ENCODE peak calls at places on chromosomes 12 and 14, in eight cellular contexts. Z, X, G, F, H, T, V and C are unnamed samples.

GRCh38 chr12:93908846-93909592 is 231.8 kb downstream of the CRADD start:
- DNase-seq in Z (no peak), X (no peak), G (peak), F (no peak), H (no peak), T (no peak), V (no peak), C (no peak)

GRCh38 chr12:6684609-6685008 is 4.6 kb downstream of the ZNF384 start:
- DNase-seq in Z (peak), X (peak), G (peak), F (no peak), H (peak), T (no peak), V (peak), C (peak)

GRCh38 chr12:1594045-1594294 is 411 bp downstream of the FBXL14 start:
- DNase-seq in Z (no peak), X (no peak), G (peak), F (no peak), H (peak), T (peak), V (no peak), C (peak)

GRCh38 chr14:53376064-53376463 is 222.9 kb upstream of the DDHD1 start:
- DNase-seq in Z (no peak), X (no peak), G (no peak), F (no peak), H (no peak), T (no peak), V (no peak), C (no peak)

GRCh38 chr14:101972126-101972785 is 7.9 kb downstream of the DYNC1H1 start:
- DNase-seq in Z (no peak), X (no peak), G (peak), F (no peak), H (peak), T (no peak), V (no peak), C (no peak)

GRCh38 chr14:55577229-55577628 is 2.8 kb upstream of the KTN1 start:
- DNase-seq in Z (no peak), X (no peak), G (no peak), F (no peak), H (no peak), T (no peak), V (no peak), C (no peak)

GRCh38 chr12:44881197-44881596 is 5.1 kb upstream of the NELL2 start:
- DNase-seq in Z (no peak), X (no peak), G (no peak), F (no peak), H (no peak), T (no peak), V (no peak), C (no peak)

GRCh38 chr12:132256646-132257045 is 72.7 kb downstream of the GALNT9 start:
- DNase-seq in Z (no peak), X (no peak), G (no peak), F (no peak), H (no peak), T (no peak), V (no peak), C (no peak)

GRCh38 chr14:85038526-85038925 is 491.4 kb upstream of the FLRT2 start:
- DNase-seq in Z (no peak), X (no peak), G (no peak), F (no peak), H (no peak), T (no peak), V (no peak), C (no peak)

GRCh38 chr14:60101801-60102200 is 10.1 kb downstream of the PCNX4 start:
- DNase-seq in Z (no peak), X (no peak), G (no peak), F (no peak), H (no peak), T (no peak), V (no peak), C (no peak)

GRCh38 chr12:24746021-24746671 is 202.8 kb downstream of the BCAT1 start:
- DNase-seq in Z (no peak), X (no peak), G (no peak), F (no peak), H (no peak), T (no peak), V (no peak), C (no peak)

GRCh38 chr12:24750263-24750662 is 198.6 kb downstream of the BCAT1 start:
- DNase-seq in Z (no peak), X (no peak), G (no peak), F (no peak), H (no peak), T (no peak), V (no peak), C (no peak)

GRCh38 chr12:24749171-24749570 is 199.7 kb downstream of the BCAT1 start:
- DNase-seq in Z (no peak), X (no peak), G (no peak), F (no peak), H (no peak), T (no peak), V (no peak), C (no peak)

GRCh38 chr12:24751181-24751580 is 197.7 kb downstream of the BCAT1 start:
- DNase-seq in Z (no peak), X (no peak), G (no peak), F (no peak), H (no peak), T (no peak), V (no peak), C (no peak)

GRCh38 chr12:24748326-24748725 is 200.6 kb downstream of the BCAT1 start:
- DNase-seq in Z (no peak), X (no peak), G (no peak), F (no peak), H (no peak), T (no peak), V (no peak), C (no peak)
- TF ChIP-seq CTCF in Z (no peak), X (no peak), G (no peak), F (no peak), H (no peak), T (no peak), V (no peak), C (no peak)

GRCh38 chr12:54287316-54288157 is 7.0 kb downstream of the HNRNPA1 start:
- DNase-seq in Z (no peak), X (no peak), G (no peak), F (no peak), H (peak), T (no peak), V (no peak), C (no peak)

GRCh38 chr12:54286042-54286931 is 5.8 kb downstream of the HNRNPA1 start:
- DNase-seq in Z (no peak), X (no peak), G (no peak), F (no peak), H (peak), T (no peak), V (no peak), C (no peak)

GRCh38 chr12:54282949-54283593 is 2.5 kb downstream of the HNRNPA1 start:
- DNase-seq in Z (no peak), X (no peak), G (no peak), F (no peak), H (peak), T (no peak), V (no peak), C (peak)

GRCh38 chr12:54280401-54281260 is at the start of gene HNRNPA1:
- DNase-seq in Z (peak), X (peak), G (peak), F (peak), H (peak), T (peak), V (peak), C (peak)

GRCh38 chr12:54285150-54286041 is 4.9 kb downstream of the HNRNPA1 start:
- DNase-seq in Z (no peak), X (no peak), G (no peak), F (no peak), H (peak), T (no peak), V (no peak), C (no peak)
- TF ChIP-seq CTCF in Z (peak), X (peak), G (peak), F (peak), H (no peak), T (no peak), V (peak), C (peak)

GRCh38 chr12:100127766-100128508 is 14.7 kb downstream of the BLTP3B start:
- DNase-seq in Z (no peak), X (no peak), G (no peak), F (no peak), H (peak), T (no peak), V (no peak), C (no peak)

GRCh38 chr12:100133200-100133599 is 9.5 kb downstream of the BLTP3B start:
- DNase-seq in Z (no peak), X (no peak), G (no peak), F (no peak), H (no peak), T (no peak), V (no peak), C (no peak)

GRCh38 chr12:100123316-100124095 is 19.2 kb downstream of the BLTP3B start:
- DNase-seq in Z (no peak), X (no peak), G (no peak), F (no peak), H (no peak), T (no peak), V (no peak), C (no peak)

DNA sequence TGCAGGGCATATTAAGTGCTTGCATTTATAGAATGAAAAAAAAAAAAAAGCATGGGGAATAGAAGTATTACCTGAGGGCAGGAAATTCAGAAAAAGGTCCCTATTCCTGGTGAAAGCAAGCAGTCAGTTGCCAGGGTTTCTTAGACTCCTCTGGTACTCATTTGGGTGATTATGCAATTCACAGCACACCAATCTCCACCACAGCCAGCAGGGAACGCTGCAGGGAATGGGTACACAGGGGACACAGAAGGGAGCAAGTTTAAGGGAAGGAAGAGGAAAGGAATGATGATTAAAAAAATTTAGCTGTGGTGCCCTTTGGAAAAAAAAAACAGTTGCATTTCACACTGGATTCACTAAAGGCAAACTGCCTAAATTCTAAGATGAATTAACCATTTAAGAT is 14.2 kb downstream of the BLTP3B start:
- DNase-seq in Z (no peak), X (peak), G (peak), F (no peak), H (peak), T (no peak), V (peak), C (no peak)
- TF ChIP-seq CTCF in Z (peak), X (no peak), G (peak), F (no peak), H (peak), T (no peak), V (no peak), C (no peak)

DNA sequence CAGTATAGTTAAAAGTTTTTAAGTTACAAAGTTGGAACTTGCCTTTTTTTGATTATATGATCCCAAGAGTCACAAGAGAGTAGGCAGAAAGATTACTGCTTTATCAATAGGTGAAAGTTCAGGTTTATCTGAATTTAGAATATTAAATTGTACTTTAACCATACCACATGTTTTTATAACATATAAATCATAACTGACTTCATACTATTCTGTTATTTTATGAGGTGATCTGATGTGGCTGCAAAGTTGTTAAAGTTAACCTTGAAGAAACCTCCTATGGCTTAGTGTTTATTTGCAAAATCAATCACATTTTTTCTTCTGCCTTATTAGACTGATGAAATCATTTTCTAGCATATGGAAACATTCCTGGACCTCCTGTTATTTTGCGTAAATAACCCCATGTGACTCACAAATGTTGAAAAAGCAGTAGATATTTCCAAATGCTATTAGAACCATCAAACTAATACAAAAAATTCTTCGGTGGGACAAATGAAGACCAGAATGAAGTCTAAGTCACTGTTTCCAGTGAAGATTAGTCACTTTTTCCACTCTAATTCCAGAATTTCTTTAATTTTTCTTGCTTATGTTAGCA is 132.0 kb downstream of the RAD51B start:
- DNase-seq in Z (no peak), X (no peak), G (no peak), F (no peak), H (no peak), T (no peak), V (no peak), C (no peak)
- TF ChIP-seq CTCF in Z (no peak), X (no peak), G (no peak), F (no peak), H (no peak), T (no peak), V (no peak), C (no peak)

GRCh38 chr12:80860206-80860605 is 77.5 kb downstream of the LIN7A start:
- DNase-seq in Z (no peak), X (no peak), G (no peak), F (no peak), H (no peak), T (no peak), V (no peak), C (no peak)

GRCh38 chr12:80858356-80858755 is 79.4 kb downstream of the LIN7A start:
- DNase-seq in Z (no peak), X (no peak), G (no peak), F (no peak), H (no peak), T (no peak), V (no peak), C (no peak)

GRCh38 chr12:80862606-80863005 is 75.1 kb downstream of the LIN7A start:
- DNase-seq in Z (no peak), X (no peak), G (no peak), F (no peak), H (peak), T (no peak), V (no peak), C (no peak)

GRCh38 chr12:80861636-80862378 is 75.9 kb downstream of the LIN7A start:
- DNase-seq in Z (no peak), X (no peak), G (no peak), F (no peak), H (peak), T (no peak), V (no peak), C (no peak)

DNA sequence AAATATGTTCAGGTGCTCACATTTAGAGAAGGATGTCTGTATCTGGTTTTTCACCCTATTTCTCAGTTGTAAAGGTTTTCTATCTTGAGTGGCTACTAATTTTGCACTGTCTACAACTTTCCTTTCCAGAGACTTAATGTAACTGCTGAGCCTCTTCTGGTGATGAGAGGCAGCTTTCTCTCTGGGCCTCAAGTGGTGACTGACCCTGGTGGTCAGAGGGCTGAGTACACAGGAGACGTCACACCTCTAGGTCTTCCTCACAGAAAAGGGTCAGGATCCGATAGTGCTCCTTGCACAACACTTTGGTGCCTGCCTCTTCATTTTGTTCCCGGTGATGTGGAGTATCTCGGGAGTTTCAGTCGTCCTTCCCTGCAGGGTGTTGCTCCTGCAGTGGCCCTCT is 76.8 kb downstream of the LIN7A start:
- DNase-seq in Z (no peak), X (no peak), G (no peak), F (no peak), H (no peak), T (no peak), V (no peak), C (no peak)
- TF ChIP-seq CTCF in Z (no peak), X (no peak), G (no peak), F (no peak), H (no peak), T (no peak), V (no peak), C (no peak)

DNA sequence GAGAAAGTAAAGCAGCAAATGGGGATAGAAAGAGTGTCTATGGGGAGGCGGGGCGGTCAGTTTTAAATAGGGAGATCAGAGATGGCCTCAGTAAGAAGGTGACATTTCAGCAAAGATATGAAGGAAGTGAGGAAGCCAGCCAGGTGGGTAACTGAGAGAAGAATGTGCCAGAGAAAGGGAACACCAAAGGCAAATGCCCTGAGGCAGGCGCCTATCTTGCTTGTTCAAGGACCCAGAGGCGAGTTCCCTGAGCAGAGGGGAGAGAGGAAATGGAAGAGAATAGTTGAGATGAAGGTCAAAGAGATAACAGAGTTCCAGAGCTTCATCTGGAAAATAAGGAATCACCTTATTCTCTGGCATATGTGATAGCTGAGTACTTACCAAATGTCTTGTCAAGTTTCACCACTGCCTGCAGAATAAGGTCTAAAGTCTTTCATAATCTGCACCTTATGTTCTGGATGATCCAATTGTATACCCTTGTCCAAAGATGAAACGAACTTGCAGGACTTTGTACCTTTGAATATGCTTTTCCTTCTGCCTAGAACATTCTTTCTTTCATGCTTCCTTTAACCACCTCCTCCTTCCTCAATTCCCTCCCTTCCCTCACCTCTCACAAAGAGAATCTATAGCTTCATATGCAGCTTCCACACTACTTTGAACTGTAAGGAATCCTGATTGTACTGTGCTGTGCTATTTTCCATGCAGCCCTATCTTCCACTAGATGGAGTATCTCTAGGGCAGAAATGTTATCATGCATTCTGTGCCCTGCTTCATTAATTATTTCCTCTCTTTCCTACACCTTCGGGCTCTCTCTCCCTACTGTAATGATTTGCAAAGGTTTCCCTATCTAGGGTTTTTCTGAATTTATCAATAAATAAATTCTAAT is 38.5 kb downstream of the GNPTAB start:
- DNase-seq in Z (no peak), X (no peak), G (no peak), F (no peak), H (no peak), T (no peak), V (no peak), C (no peak)
- TF ChIP-seq CTCF in Z (no peak), X (no peak), G (peak), F (peak), H (peak), T (peak), V (peak), C (no peak)

DNA sequence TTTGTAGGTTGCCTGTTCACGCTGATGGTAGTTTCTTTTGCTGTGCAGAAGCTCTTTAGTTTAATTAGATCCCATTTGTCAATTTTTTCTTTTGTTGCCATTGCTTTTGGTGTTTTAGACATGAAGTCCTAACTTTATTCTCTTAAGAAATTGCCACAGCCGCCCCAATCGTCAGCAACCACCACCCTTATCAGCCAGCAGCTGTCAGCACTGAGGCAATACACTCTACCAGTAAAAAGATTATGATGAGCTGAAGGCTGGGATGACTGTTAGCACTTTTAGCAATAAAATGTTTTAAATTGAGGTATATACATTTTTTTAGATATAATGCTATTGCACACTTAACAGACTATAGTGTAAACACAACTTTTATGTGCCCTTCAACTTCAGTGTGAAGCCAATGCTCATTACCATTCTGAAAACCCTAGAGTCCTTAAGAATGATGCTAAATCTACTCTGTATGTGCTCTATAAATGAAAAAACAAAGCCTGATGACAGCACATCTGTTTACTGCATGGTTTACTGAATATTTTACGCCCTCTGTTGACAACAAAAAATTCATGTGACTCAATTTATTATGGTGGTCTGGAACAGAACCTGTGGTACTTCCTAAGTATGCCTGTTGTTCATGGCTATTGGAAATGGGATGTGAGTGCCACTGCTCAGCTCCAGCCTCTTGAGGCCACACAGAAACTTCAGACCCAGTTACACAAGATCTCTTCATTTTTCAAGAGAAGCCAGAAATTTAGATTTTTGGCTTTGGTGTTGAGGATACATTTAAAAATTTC is 197.4 kb downstream of the DUSP6 start:
- DNase-seq in Z (no peak), X (no peak), G (no peak), F (no peak), H (peak), T (no peak), V (no peak), C (no peak)
- TF ChIP-seq CTCF in Z (no peak), X (no peak), G (no peak), F (no peak), H (peak), T (no peak), V (no peak), C (no peak)